ENCODE peak calls at places on chromosomes 6 and 20, in four cellular contexts. W is SK-N-SH, S is HCT116, L is K562. M is an unnamed sample.
A peak's percentile ranks its signal among the peaks of the same experiment; 100 is the strongest.

GRCh38 chr20:24507182-24507853 is 37.9 kb downstream of the SYNDIG1 start:
- DNase-seq in W (no peak), S (no peak), L (peak; percentile 6), M (no peak)

GRCh38 chr20:49505518-49505917 is 23.1 kb upstream of the KCNB1 start:
- DNase-seq in W (peak; percentile 78), S (no peak), L (no peak), M (no peak)

GRCh38 chr6:159926542-159927203 is 35.9 kb downstream of the MAS1 start:
- DNase-seq in W (no peak), S (no peak), L (no peak), M (no peak)

GRCh38 chr6:111614833-111615582 is 9.3 kb upstream of the TRAF3IP2 start:
- DNase-seq in W (no peak), S (no peak), L (peak; percentile 35), M (peak; percentile 64)

GRCh38 chr20:59030911-59031310 is 1.2 kb downstream of the ATP5F1E start:
- DNase-seq in W (no peak), S (no peak), L (no peak), M (no peak)

GRCh38 chr20:40471261-40471629 is 217.8 kb downstream of the MAFB start:
- DNase-seq in W (peak; percentile 47), S (no peak), L (no peak), M (no peak)

GRCh38 chr6:61606500-61606899 is 679.5 kb downstream of the KHDRBS2 start:
- DNase-seq in W (no peak), S (no peak), L (no peak), M (no peak)

GRCh38 chr20:46979603-46980241 is 85.1 kb downstream of the EYA2 start:
- DNase-seq in W (no peak), S (no peak), L (no peak), M (no peak)

GRCh38 chr6:11711644-11711993 is 67.0 kb downstream of the ADTRP start:
- DNase-seq in W (no peak), S (no peak), L (no peak), M (no peak)

GRCh38 chr6:41111017-41111416 is 38.2 kb downstream of the NFYA start:
- DNase-seq in W (no peak), S (no peak), L (no peak), M (no peak)

GRCh38 chr20:4573564-4574355 is 147.9 kb upstream of the PRND start:
- DNase-seq in W (no peak), S (no peak), L (no peak), M (no peak)

GRCh38 chr6:88870728-88871330 is 92.6 kb downstream of the RNGTT start:
- DNase-seq in W (peak; percentile 29), S (peak; percentile 29), L (peak; percentile 36), M (peak; percentile 50)

GRCh38 chr6:107816818-107817217 is 7.3 kb downstream of the SCML4 start:
- DNase-seq in W (no peak), S (no peak), L (no peak), M (peak; percentile 46)

GRCh38 chr6:145228962-145229582 is 506.2 kb downstream of the EPM2A start:
- DNase-seq in W (no peak), S (no peak), L (no peak), M (no peak)

GRCh38 chr6:154356118-154356517 is 485 bp downstream of the IPCEF1 start:
- DNase-seq in W (no peak), S (no peak), L (no peak), M (no peak)

GRCh38 chr6:124011180-124011579 is 207.5 kb downstream of the NKAIN2 start:
- DNase-seq in W (no peak), S (no peak), L (no peak), M (no peak)

GRCh38 chr6:135680964-135681913 is 170.3 kb upstream of the PDE7B start:
- DNase-seq in W (no peak), S (no peak), L (no peak), M (no peak)

GRCh38 chr20:44730441-44730840 is 15.2 kb upstream of the KCNK15 start:
- DNase-seq in W (no peak), S (peak; percentile 70), L (no peak), M (no peak)

GRCh38 chr20:61972910-61973508 is 92.7 kb downstream of the TAF4 start:
- DNase-seq in W (no peak), S (no peak), L (no peak), M (no peak)

GRCh38 chr20:25859649-25860530 is 163.2 kb upstream of the ZNF337 start:
- DNase-seq in W (peak; percentile 77), S (no peak), L (peak; percentile 35), M (peak; percentile 65)

GRCh38 chr6:35508542-35508941 is 4.2 kb downstream of the TULP1 start:
- DNase-seq in W (no peak), S (no peak), L (peak; percentile 19), M (no peak)

GRCh38 chr6:36514554-36515456 is 32.5 kb downstream of the STK38 start:
- DNase-seq in W (no peak), S (no peak), L (no peak), M (peak; percentile 30)

GRCh38 chr20:4714818-4715217 is 6.9 kb upstream of the PRND start:
- DNase-seq in W (no peak), S (no peak), L (no peak), M (no peak)

GRCh38 chr6:86936834-86937218 is 502 bp upstream of the HTR1E start:
- DNase-seq in W (no peak), S (no peak), L (no peak), M (no peak)

GRCh38 chr20:37534401-37535157 is 6.9 kb upstream of the BLCAP start:
- DNase-seq in W (peak; percentile 61), S (peak; percentile 70), L (peak; percentile 47), M (peak; percentile 83)

DNA sequence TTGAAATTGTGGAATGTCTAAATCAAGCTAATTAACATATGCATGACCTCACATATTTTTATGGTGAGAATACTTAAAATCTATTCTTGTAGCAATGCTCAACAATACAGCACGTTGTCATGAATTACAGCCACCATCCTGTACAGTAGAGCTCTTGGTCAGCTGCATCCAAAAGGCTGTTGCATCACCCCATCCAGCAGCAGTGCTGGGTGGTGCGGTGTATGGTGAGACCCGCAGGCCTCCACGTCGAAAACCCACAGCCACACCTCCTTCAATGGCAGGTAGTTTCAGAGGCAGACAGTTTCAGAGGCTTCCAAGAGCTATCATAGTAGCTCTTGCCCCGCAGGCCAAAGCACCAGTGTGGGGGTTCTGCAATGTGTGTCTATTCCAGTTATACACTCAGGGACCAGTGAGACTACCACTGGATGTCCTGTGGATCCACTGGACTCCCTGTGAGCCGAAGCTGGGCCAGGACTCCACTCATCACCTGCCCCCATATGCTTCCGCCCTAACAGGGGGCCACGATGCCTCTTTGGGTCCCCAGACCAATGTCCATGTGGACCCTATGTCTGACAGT is 23.4 kb downstream of the PACSIN1 start:
- DNase-seq in W (no peak), S (no peak), L (no peak), M (no peak)
- TF ChIP-seq ELF1 in W (no peak), S (no peak), L (no peak), M (no peak)

GRCh38 chr20:14332796-14333345 is 4.5 kb downstream of the FLRT3 start:
- DNase-seq in W (no peak), S (no peak), L (no peak), M (no peak)

GRCh38 chr20:14335122-14335521 is 2.3 kb downstream of the FLRT3 start:
- DNase-seq in W (no peak), S (no peak), L (no peak), M (no peak)

GRCh38 chr20:14334306-14334930 is 3.0 kb downstream of the FLRT3 start:
- DNase-seq in W (peak; percentile 37), S (no peak), L (no peak), M (peak; percentile 48)

GRCh38 chr20:14331671-14332070 is 5.7 kb downstream of the FLRT3 start:
- DNase-seq in W (no peak), S (no peak), L (no peak), M (no peak)

GRCh38 chr20:14333734-14334133 is 3.7 kb downstream of the FLRT3 start:
- DNase-seq in W (no peak), S (no peak), L (no peak), M (no peak)
- TF ChIP-seq ELF1 in W (no peak), S (no peak), L (no peak), M (no peak)

GRCh38 chr20:57384953-57385761 is 6.0 kb upstream of the RBM38 start:
- DNase-seq in W (no peak), S (no peak), L (no peak), M (no peak)
- TF ChIP-seq ELF1 in W (no peak), S (no peak), L (no peak), M (no peak)

DNA sequence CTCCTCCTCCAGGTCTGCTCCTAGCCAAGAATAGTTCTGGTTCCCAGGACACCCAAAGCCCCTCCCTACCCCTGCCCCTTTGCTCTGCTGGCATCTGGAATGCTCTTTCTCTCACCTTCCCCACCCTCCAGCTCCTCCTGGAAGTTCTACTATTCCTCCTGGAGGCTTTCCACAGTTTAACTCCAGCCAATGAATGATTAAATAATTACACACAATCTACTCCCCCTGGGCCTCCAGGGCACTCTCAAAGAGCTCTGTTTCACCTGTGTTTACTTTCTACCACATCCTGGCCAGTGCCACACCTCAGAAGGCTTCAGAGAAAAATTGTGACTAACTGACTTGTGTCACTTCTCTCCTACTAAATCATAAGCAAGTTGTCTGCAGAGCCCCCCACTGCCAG is 36.2 kb downstream of the GCM1 start:
- DNase-seq in W (no peak), S (no peak), L (no peak), M (peak; percentile 85)
- TF ChIP-seq ELF1 in W (no peak), S (no peak), L (no peak), M (no peak)

GRCh38 chr6:16332175-16332542 is 93.8 kb downstream of the GMPR start:
- DNase-seq in W (peak; percentile 81), S (no peak), L (peak; percentile 91), M (peak; percentile 78)

GRCh38 chr6:16335176-16335575 is 96.8 kb downstream of the GMPR start:
- DNase-seq in W (no peak), S (no peak), L (no peak), M (no peak)

GRCh38 chr6:16334671-16335070 is 96.3 kb downstream of the GMPR start:
- DNase-seq in W (no peak), S (no peak), L (no peak), M (no peak)

GRCh38 chr6:16333580-16333979 is 95.2 kb downstream of the GMPR start:
- DNase-seq in W (no peak), S (no peak), L (no peak), M (no peak)

DNA sequence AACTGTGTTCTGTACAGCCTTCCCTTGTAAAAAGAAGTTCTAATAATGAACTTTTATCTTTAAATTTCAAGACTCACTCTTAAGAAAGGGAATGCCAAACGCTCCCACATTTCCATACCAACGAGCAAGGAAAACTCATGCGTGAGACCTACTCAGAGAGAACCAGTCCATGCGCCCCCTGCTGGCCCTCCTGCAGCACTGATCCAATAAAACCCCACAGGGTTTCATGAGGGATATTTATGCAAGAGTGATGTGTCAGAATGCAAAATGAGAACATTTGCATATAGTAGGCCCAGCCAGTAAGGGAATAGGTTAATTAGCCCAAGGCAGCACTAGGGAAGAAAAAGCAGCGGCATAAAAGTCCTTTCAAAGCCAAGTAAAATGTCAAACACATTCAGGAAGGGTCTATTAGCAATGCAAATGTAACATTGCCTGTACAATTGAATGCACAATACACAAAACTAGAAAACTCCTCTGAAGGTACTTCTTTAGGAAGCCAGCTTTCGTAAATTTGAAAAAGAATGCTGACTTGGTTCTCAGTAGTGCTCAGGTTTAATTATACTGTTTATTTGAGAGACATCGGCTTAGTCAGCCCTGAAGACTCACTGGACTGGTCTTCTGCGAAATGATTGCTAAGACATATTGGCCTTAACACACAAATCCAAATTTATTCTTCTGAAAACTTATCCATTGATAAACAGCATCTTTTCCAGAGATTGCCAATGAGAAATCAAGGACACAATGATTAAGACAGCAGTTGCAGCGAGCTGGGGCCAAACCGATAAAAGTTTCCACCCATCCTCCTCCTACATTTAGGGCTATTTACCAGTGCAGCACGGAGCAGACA is 93.2 kb downstream of the GMPR start:
- DNase-seq in W (peak; percentile 83), S (no peak), L (peak; percentile 86), M (peak; percentile 71)
- TF ChIP-seq ELF1 in W (no peak), S (no peak), L (no peak), M (no peak)